ENCODE peak calls at places on chromosomes 16 and 17, in four cellular contexts. One of them, this sample, is unnamed.

GRCh38 chr16:87324411-87325275 is 7.5 kb upstream of the C16orf95 start:
- DNase-seq in mammary epithelial cell: no peak
- DNase-seq in SJSA1: no peak
- DNase-seq in A673: peak; percentile 57
- DNase-seq in this sample: no peak

GRCh38 chr16:84517366-84517765 is 12.9 kb upstream of the MEAK7 start:
- DNase-seq in SJSA1: no peak
- DNase-seq in A673: no peak
- DNase-seq in mammary epithelial cell: no peak
- DNase-seq in this sample: no peak

GRCh38 chr16:84548971-84549844 is 44.7 kb upstream of the MEAK7 start:
- DNase-seq in mammary epithelial cell: no peak
- DNase-seq in SJSA1: no peak
- DNase-seq in A673: no peak
- DNase-seq in this sample: no peak

GRCh38 chr16:72924918-72925630 is 122.9 kb downstream of the ZFHX3 start:
- DNase-seq in mammary epithelial cell: peak; percentile 49
- DNase-seq in A673: no peak
- DNase-seq in SJSA1: no peak
- DNase-seq in this sample: no peak

GRCh38 chr17:9890124-9890523 is 14.9 kb downstream of the RCVRN start:
- DNase-seq in mammary epithelial cell: no peak
- DNase-seq in SJSA1: no peak
- DNase-seq in A673: peak; percentile 51
- DNase-seq in this sample: peak; percentile 39

GRCh38 chr17:58412064-58412703 is 5.2 kb downstream of the RNF43 start:
- DNase-seq in A673: no peak
- DNase-seq in mammary epithelial cell: no peak
- DNase-seq in SJSA1: no peak
- DNase-seq in this sample: no peak

GRCh38 chr16:72523087-72523486 is 351.1 kb upstream of the PMFBP1 start:
- DNase-seq in mammary epithelial cell: no peak
- DNase-seq in SJSA1: no peak
- DNase-seq in A673: no peak
- DNase-seq in this sample: no peak

GRCh38 chr17:48613862-48614694 is 1.0 kb downstream of the HOXB8 start:
- DNase-seq in A673: peak; percentile 72
- DNase-seq in SJSA1: no peak
- DNase-seq in mammary epithelial cell: no peak
- DNase-seq in this sample: peak; percentile 57

GRCh38 chr17:3982113-3982512 is 17.9 kb upstream of the ATP2A3 start:
- DNase-seq in SJSA1: no peak
- DNase-seq in mammary epithelial cell: no peak
- DNase-seq in A673: no peak
- DNase-seq in this sample: no peak

GRCh38 chr17:77018504-77018903 is 122.3 kb upstream of the SEC14L1 start:
- DNase-seq in A673: no peak
- DNase-seq in SJSA1: no peak
- DNase-seq in mammary epithelial cell: no peak
- DNase-seq in this sample: no peak

GRCh38 chr17:19470529-19471261 is 59.7 kb downstream of the RNF112 start:
- DNase-seq in SJSA1: no peak
- DNase-seq in A673: no peak
- DNase-seq in mammary epithelial cell: no peak
- DNase-seq in this sample: no peak

GRCh38 chr17:16328997-16329396 is 24.3 kb downstream of the CENPV start:
- DNase-seq in A673: peak; percentile 41
- DNase-seq in SJSA1: no peak
- DNase-seq in mammary epithelial cell: peak; percentile 11
- DNase-seq in this sample: no peak

GRCh38 chr17:6927290-6927844 is 68.5 kb upstream of the ALOX12 start:
- DNase-seq in A673: peak; percentile 28
- DNase-seq in mammary epithelial cell: peak; percentile 44
- DNase-seq in SJSA1: no peak
- DNase-seq in this sample: no peak

GRCh38 chr17:76474894-76475293 is 7.5 kb downstream of the AANAT start:
- DNase-seq in mammary epithelial cell: no peak
- DNase-seq in SJSA1: no peak
- DNase-seq in A673: no peak
- DNase-seq in this sample: no peak

GRCh38 chr17:27322026-27322425 is 28.1 kb downstream of the WSB1 start:
- DNase-seq in SJSA1: no peak
- DNase-seq in A673: no peak
- DNase-seq in mammary epithelial cell: no peak
- DNase-seq in this sample: no peak

GRCh38 chr16:85888405-85889331 is 10.3 kb upstream of the IRF8 start:
- DNase-seq in A673: peak; percentile 76
- DNase-seq in SJSA1: no peak
- DNase-seq in mammary epithelial cell: peak; percentile 34
- DNase-seq in this sample: peak; percentile 13

GRCh38 chr17:82126479-82127314 is 28.7 kb upstream of the FASN start:
- DNase-seq in mammary epithelial cell: no peak
- DNase-seq in SJSA1: no peak
- DNase-seq in A673: no peak
- DNase-seq in this sample: no peak

GRCh38 chr17:72733619-72734282 is 358.7 kb downstream of the SLC39A11 start:
- DNase-seq in SJSA1: no peak
- DNase-seq in A673: no peak
- DNase-seq in mammary epithelial cell: no peak
- DNase-seq in this sample: no peak

GRCh38 chr16:3027983-3028715 is 4.3 kb downstream of the THOC6 start:
- DNase-seq in A673: peak; percentile 90
- DNase-seq in SJSA1: no peak
- DNase-seq in mammary epithelial cell: peak; percentile 78
- DNase-seq in this sample: peak; percentile 39

GRCh38 chr17:19502517-19502916 is 31.1 kb upstream of the SLC47A1 start:
- DNase-seq in A673: no peak
- DNase-seq in SJSA1: no peak
- DNase-seq in mammary epithelial cell: no peak
- DNase-seq in this sample: no peak

GRCh38 chr17:2070241-2071023 is 15.5 kb downstream of the HIC1 start:
- DNase-seq in mammary epithelial cell: no peak
- DNase-seq in SJSA1: peak; percentile 92
- DNase-seq in A673: no peak
- DNase-seq in this sample: no peak

GRCh38 chr16:11034481-11034931 is 90.1 kb downstream of the CLEC16A start:
- DNase-seq in SJSA1: no peak
- DNase-seq in mammary epithelial cell: no peak
- DNase-seq in A673: no peak
- DNase-seq in this sample: no peak

GRCh38 chr17:38742431-38743308 is 5.5 kb downstream of the PCGF2 start:
- DNase-seq in A673: peak; percentile 72
- DNase-seq in SJSA1: no peak
- DNase-seq in mammary epithelial cell: peak; percentile 66
- DNase-seq in this sample: no peak

GRCh38 chr17:28712037-28712704 is 483 bp upstream of the PROCA1 start:
- DNase-seq in mammary epithelial cell: no peak
- DNase-seq in SJSA1: no peak
- DNase-seq in A673: no peak
- DNase-seq in this sample: no peak

GRCh38 chr16:86775401-86775985 is 197.1 kb downstream of the FOXL1 start:
- DNase-seq in mammary epithelial cell: no peak
- DNase-seq in SJSA1: peak; percentile 97
- DNase-seq in A673: peak; percentile 8
- DNase-seq in this sample: no peak

GRCh38 chr17:66602659-66603363 is 232.1 kb upstream of the CACNG5 start:
- DNase-seq in SJSA1: no peak
- DNase-seq in A673: no peak
- DNase-seq in mammary epithelial cell: no peak
- DNase-seq in this sample: peak; percentile 53

GRCh38 chr16:13839577-13839976 is 80.4 kb upstream of the ERCC4 start:
- DNase-seq in mammary epithelial cell: no peak
- DNase-seq in SJSA1: no peak
- DNase-seq in A673: no peak
- DNase-seq in this sample: no peak

GRCh38 chr16:7303014-7303676 is 29.5 kb upstream of the RBFOX1 start:
- DNase-seq in A673: no peak
- DNase-seq in SJSA1: no peak
- DNase-seq in mammary epithelial cell: no peak
- DNase-seq in this sample: no peak

GRCh38 chr16:50282010-50282538 is 15.7 kb downstream of the ADCY7 start:
- DNase-seq in SJSA1: no peak
- DNase-seq in mammary epithelial cell: no peak
- DNase-seq in A673: no peak
- DNase-seq in this sample: no peak
- H3K4me3 ChIP-seq in SJSA1: no peak overlapping the region
- H3K4me3 ChIP-seq in mammary epithelial cell: no peak overlapping the region
- H3K4me3 ChIP-seq in A673: no peak overlapping the region
- H3K4me3 ChIP-seq in this sample: no peak overlapping the region

GRCh38 chr17:68060336-68060735 is 24.8 kb downstream of the KPNA2 start:
- DNase-seq in mammary epithelial cell: no peak
- DNase-seq in SJSA1: no peak
- DNase-seq in A673: no peak
- DNase-seq in this sample: no peak
- H3K9me3 ChIP-seq in mammary epithelial cell: no peaks in the 10 kb centered on the region
- H3K9me3 ChIP-seq in SJSA1: no peaks in the 10 kb centered on the region
- H3K9me3 ChIP-seq in A673: no peaks in the 10 kb centered on the region
- H3K9me3 ChIP-seq in this sample: no peaks in the 10 kb centered on the region

GRCh38 chr16:4713663-4714501 is 20.2 kb downstream of the ANKS3 start:
- DNase-seq in A673: no peak
- DNase-seq in SJSA1: no peak
- DNase-seq in mammary epithelial cell: no peak
- DNase-seq in this sample: no peak
- H3K4me3 ChIP-seq in A673: no peak overlapping the region
- H3K4me3 ChIP-seq in SJSA1: no peak overlapping the region
- H3K4me3 ChIP-seq in mammary epithelial cell: no peak overlapping the region
- H3K4me3 ChIP-seq in this sample: no peak overlapping the region

GRCh38 chr17:34894971-34895370 is 66.3 kb downstream of the CCT6B start:
- DNase-seq in mammary epithelial cell: no peak
- DNase-seq in SJSA1: no peak
- DNase-seq in A673: no peak
- DNase-seq in this sample: no peak
- H3K9me3 ChIP-seq in mammary epithelial cell: no peaks in the 10 kb centered on the region
- H3K9me3 ChIP-seq in SJSA1: no peaks in the 10 kb centered on the region
- H3K9me3 ChIP-seq in A673: no peaks in the 10 kb centered on the region
- H3K9me3 ChIP-seq in this sample: no peaks in the 10 kb centered on the region

GRCh38 chr16:629289-630023 is 1.3 kb upstream of the WFIKKN1 start:
- DNase-seq in A673: no peak
- DNase-seq in SJSA1: no peak
- DNase-seq in mammary epithelial cell: no peak
- DNase-seq in this sample: no peak

GRCh38 chr16:631808-632358 is 1.1 kb downstream of the WFIKKN1 start:
- DNase-seq in mammary epithelial cell: no peak
- DNase-seq in A673: no peak
- DNase-seq in SJSA1: no peak
- DNase-seq in this sample: no peak

GRCh38 chr16:632486-633335 is 1.9 kb downstream of the WFIKKN1 start:
- DNase-seq in mammary epithelial cell: no peak
- DNase-seq in A673: no peak
- DNase-seq in SJSA1: no peak
- DNase-seq in this sample: no peak

GRCh38 chr16:630024-630814 is 566 bp upstream of the WFIKKN1 start:
- DNase-seq in mammary epithelial cell: no peak
- DNase-seq in A673: no peak
- DNase-seq in SJSA1: no peak
- DNase-seq in this sample: no peak

DNA sequence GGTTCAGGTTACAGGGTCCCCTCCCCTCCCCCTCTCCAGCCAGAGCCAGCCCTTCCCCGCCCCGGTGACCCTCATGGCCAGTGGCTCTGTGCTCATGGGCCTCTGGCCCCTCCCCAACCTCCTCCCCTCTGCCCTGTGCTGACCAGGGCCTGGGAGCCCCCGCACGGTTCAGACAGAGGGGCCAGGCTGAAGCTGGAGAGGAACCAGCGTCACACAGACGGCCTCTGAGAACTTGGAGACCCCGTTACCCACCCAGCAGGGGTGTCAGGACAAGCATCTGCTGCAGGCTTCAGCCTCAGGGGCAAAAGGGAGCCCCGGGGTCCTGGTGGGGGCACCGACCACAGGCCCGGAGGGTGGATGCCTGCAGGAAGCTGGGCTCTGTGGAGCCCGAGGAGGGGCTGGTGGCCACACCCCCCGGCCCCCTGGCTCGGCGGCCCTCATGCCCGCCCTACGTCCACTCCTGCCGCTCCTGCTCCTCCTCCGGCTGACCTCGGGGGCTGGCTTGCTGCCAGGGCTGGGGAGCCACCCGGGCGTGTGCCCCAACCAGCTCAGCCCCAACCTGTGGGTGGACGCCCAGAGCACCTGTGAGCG is at the start of gene WFIKKN1:
- DNase-seq in mammary epithelial cell: no peak
- DNase-seq in A673: no peak
- DNase-seq in SJSA1: no peak
- DNase-seq in this sample: no peak
- H3K4me3 ChIP-seq in mammary epithelial cell: no peak within 1 kb of the TSS
- H3K4me3 ChIP-seq in A673: no peak within 1 kb of the TSS
- H3K4me3 ChIP-seq in SJSA1: no peak within 1 kb of the TSS
- H3K4me3 ChIP-seq in this sample: no peak within 1 kb of the TSS

GRCh38 chr16:35911899-35912298 is 2452.5 kb downstream of the TP53TG3F start:
- DNase-seq in A673: no peak
- DNase-seq in mammary epithelial cell: no peak
- DNase-seq in SJSA1: no peak
- DNase-seq in this sample: no peak
- H3K9me3 ChIP-seq in A673: peaks cover 40% of the 10 kb centered on the region
- H3K9me3 ChIP-seq in mammary epithelial cell: peaks cover 31% of the 10 kb centered on the region
- H3K9me3 ChIP-seq in SJSA1: no peaks in the 10 kb centered on the region
- H3K9me3 ChIP-seq in this sample: no peaks in the 10 kb centered on the region

GRCh38 chr17:44829558-44830358 is at the start of gene GJC1:
- DNase-seq in A673: peak; percentile 40
- DNase-seq in mammary epithelial cell: peak; percentile 45
- DNase-seq in SJSA1: peak; percentile 79
- DNase-seq in this sample: peak; percentile 77
- H3K4me3 ChIP-seq in A673: peak within 1 kb of the TSS; percentile 68
- H3K4me3 ChIP-seq in mammary epithelial cell: peak within 1 kb of the TSS; percentile 80
- H3K4me3 ChIP-seq in SJSA1: peak within 1 kb of the TSS; percentile 97
- H3K4me3 ChIP-seq in this sample: peak within 1 kb of the TSS; percentile 80